ENCODE peak calls at places on chromosomes 13 and 19, in seven cellular contexts. M, Z, P, N, B, A and G are unnamed samples.

GRCh38 chr13:46728777-46729176 is 68.2 kb downstream of the ESD start:
- DNase-seq in M (no peak), Z (no peak), P (peak; percentile 40), N (no peak), B (no peak), A (peak; percentile 19), G (no peak)

GRCh38 chr13:20882206-20882605 is 20.3 kb downstream of the XPO4 start:
- DNase-seq in M (peak; percentile 24), Z (no peak), P (no peak), N (no peak), B (no peak), A (no peak), G (no peak)

GRCh38 chr19:49106648-49107135 is 7.5 kb upstream of the LIN7B start:
- DNase-seq in M (peak; percentile 11), Z (peak; percentile 48), P (peak; percentile 87), N (peak; percentile 54), B (peak; percentile 67), A (no peak), G (peak; percentile 62)

GRCh38 chr19:53554804-53555203 is 16.9 kb downstream of the ZNF331 start:
- DNase-seq in M (no peak), Z (no peak), P (no peak), N (no peak), B (no peak), A (no peak), G (no peak)

GRCh38 chr13:111852701-111853100 is 214.2 kb upstream of the SOX1 start:
- DNase-seq in M (no peak), Z (no peak), P (no peak), N (no peak), B (no peak), A (no peak), G (no peak)

GRCh38 chr19:9940778-9941177 is 4.5 kb upstream of the OLFM2 start:
- DNase-seq in M (no peak), Z (no peak), P (no peak), N (no peak), B (no peak), A (no peak), G (no peak)

GRCh38 chr13:26557393-26558073 is at the start of gene WASF3:
- DNase-seq in M (peak; percentile 76), Z (peak; percentile 94), P (peak; percentile 78), N (peak; percentile 97), B (peak; percentile 27), A (peak; percentile 79), G (peak; percentile 95)

GRCh38 chr19:44753932-44754742 is 5.6 kb downstream of the BCL3 start:
- DNase-seq in M (no peak), Z (peak; percentile 96), P (peak; percentile 90), N (peak; percentile 96), B (peak; percentile 51), A (peak; percentile 83), G (peak; percentile 94)

GRCh38 chr13:24022568-24022967 is 125.3 kb upstream of the C1QTNF9B start:
- DNase-seq in M (no peak), Z (no peak), P (no peak), N (no peak), B (no peak), A (no peak), G (no peak)

GRCh38 chr13:32986552-32986951 is 29.7 kb upstream of the KL start:
- DNase-seq in M (no peak), Z (no peak), P (no peak), N (no peak), B (no peak), A (no peak), G (no peak)

GRCh38 chr19:14467816-14468215 is 7.3 kb downstream of the PTGER1 start:
- DNase-seq in M (no peak), Z (no peak), P (no peak), N (no peak), B (no peak), A (no peak), G (no peak)
- TF ChIP-seq CTCF in M (no peak), Z (no peak), P (peak; percentile 10), N (no peak), B (no peak), A (no peak), G (no peak)

GRCh38 chr19:39941151-39941550 is 6.7 kb upstream of the FCGBP start:
- DNase-seq in M (no peak), Z (no peak), P (no peak), N (no peak), B (peak; percentile 38), A (no peak), G (no peak)
- H3K4me3 ChIP-seq in M (no peak overlapping the region), Z (no peak overlapping the region), P (no peak overlapping the region), N (no peak overlapping the region), B (peak overlapping the region; percentile 34), A (no peak overlapping the region), G (no peak overlapping the region)

DNA sequence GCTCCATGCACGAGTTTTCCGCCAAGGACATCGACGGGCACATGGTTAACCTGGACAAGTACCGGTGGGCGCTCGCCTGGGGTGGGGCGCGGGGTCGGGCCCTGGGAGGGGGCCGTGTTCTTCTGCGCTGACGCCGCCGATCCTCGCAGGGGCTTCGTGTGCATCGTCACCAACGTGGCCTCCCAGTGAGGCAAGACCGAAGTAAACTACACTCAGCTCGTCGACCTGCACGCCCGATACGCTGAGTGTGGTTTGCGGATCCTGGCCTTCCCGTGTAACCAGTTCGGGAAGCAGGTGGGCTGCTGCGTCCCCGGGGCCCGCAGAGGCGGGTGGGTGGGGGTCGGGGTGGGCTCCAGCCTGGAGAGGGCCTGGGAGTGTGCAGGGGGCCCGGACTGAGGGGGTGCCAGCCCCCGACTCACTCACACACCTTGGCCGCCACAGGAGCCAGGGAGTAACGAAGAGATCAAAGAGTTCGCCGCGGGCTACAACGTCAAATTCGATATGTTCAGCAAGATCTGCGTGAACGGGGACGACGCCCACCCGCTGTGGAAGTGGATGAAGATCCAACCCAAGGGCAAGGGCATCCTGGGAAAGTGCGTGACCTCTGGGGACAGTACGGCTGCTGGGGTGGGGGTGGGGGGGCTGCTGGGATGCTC is 1.6 kb downstream of the GPX4 start:
- DNase-seq in M (no peak), Z (no peak), P (no peak), N (peak; percentile 29), B (no peak), A (no peak), G (no peak)
- TF ChIP-seq CTCF in M (no peak), Z (no peak), P (no peak), N (no peak), B (no peak), A (no peak), G (no peak)

GRCh38 chr13:57632276-57633140 is 964 bp downstream of the PCDH17 start:
- DNase-seq in M (no peak), Z (no peak), P (no peak), N (peak; percentile 12), B (no peak), A (no peak), G (peak; percentile 24)
- H3K4me3 ChIP-seq in M (peak overlapping the region; percentile 80), Z (peak overlapping the region; percentile 74), P (no peak overlapping the region), N (peak overlapping the region; percentile 71), B (peak overlapping the region; percentile 52), A (no peak overlapping the region), G (peak overlapping the region; percentile 57)

DNA sequence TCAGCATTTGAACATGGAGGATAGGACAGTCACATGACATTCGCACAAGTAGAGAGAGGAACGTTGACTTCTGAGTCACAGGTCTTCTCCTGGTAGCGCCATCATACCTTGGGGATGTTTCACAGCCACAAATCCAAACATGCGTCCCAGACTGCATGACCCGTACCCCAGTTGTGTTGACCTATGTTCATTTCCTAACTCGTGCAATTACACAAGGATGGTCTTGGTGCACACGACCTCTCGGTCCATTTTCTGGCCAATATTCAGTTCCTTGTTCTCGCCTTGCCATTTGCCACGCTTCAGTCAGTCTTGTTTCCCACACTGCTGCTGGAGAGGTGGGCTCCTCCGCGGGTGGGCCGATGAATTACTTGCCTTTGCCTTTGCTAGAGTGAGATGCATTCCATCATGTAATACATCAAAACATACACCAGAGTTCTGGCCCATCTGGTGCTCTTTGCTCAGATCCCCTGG is 87.3 kb downstream of the COL4A2 start:
- DNase-seq in M (no peak), Z (no peak), P (no peak), N (no peak), B (no peak), A (no peak), G (no peak)
- TF ChIP-seq CTCF in M (no peak), Z (no peak), P (no peak), N (no peak), B (no peak), A (no peak), G (no peak)

DNA sequence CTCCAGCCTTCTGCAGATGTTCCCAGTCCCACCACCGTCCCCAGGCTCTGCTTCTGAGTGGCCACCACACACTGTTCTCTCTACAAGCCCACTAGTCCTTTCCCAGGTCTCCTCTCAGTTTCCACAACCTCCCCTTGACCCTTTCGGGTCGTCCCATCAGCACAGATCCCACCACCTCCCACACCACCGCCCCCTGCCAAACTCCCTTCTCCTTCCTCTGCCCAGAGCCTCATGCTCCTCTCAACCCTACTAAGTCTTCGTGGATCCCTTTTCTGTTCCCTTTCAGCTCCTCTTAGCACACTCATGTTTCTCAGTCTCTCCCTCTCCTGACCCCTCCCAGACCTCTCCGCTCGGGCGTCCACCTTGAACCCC is 1.9 kb downstream of the NAPA start:
- DNase-seq in M (no peak), Z (no peak), P (no peak), N (no peak), B (no peak), A (no peak), G (no peak)
- H3K4me3 ChIP-seq in M (no peak overlapping the region), Z (peak overlapping the region; percentile 99), P (peak overlapping the region; percentile 12), N (no peak overlapping the region), B (peak overlapping the region; percentile 0), A (peak overlapping the region; percentile 100), G (peak overlapping the region; percentile 97)

GRCh38 chr13:41139296-41139966 is 6.8 kb upstream of the KBTBD6 start:
- DNase-seq in M (peak; percentile 49), Z (no peak), P (no peak), N (no peak), B (no peak), A (no peak), G (no peak)
- TF ChIP-seq CTCF in M (no peak), Z (no peak), P (no peak), N (no peak), B (no peak), A (no peak), G (no peak)